ENCODE peak calls at places on chromosomes 6 and 20, in four cellular contexts. C is testis, N is cardiac muscle cell, U is breast epithelium. M is an unnamed sample. For H3K36me3 and H3K4me1, the result is how much of the 10 kb centered on the place peaks cover.

GRCh38 chr6:34239240-34239825 is 2.7 kb downstream of the HMGA1 start:
- DNase-seq in N (no peak), C (no peak), U (no peak), M (no peak)

GRCh38 chr6:32355018-32355417 is 16.7 kb downstream of the TSBP1 start:
- DNase-seq in N (no peak), C (no peak), U (no peak), M (no peak)

GRCh38 chr6:2579789-2580570 is 170.7 kb downstream of the MYLK4 start:
- DNase-seq in U (no peak), C (no peak), N (peak), M (no peak)

GRCh38 chr20:45041464-45042337 is 59.2 kb downstream of the KCNS1 start:
- DNase-seq in N (peak), U (no peak), C (no peak), M (no peak)

GRCh38 chr6:6131492-6132109 is 124.9 kb upstream of the NRN1 start:
- DNase-seq in N (no peak), U (no peak), C (peak), M (no peak)

GRCh38 chr6:10837009-10837691 is 1.2 kb downstream of the MAK start:
- DNase-seq in C (peak), N (peak), U (no peak), M (no peak)

GRCh38 chr6:166678426-166678825 is 51.4 kb upstream of the RPS6KA2 start:
- DNase-seq in C (no peak), N (peak), U (peak), M (no peak)

GRCh38 chr6:31896856-31897611 is 464 bp downstream of the EHMT2 start:
- DNase-seq in C (no peak), N (no peak), U (no peak), M (no peak)

GRCh38 chr6:31083742-31084354 is 28.5 kb downstream of the C6orf15 start:
- DNase-seq in N (peak), U (no peak), C (peak), M (peak)

GRCh38 chr6:152642578-152643375 is 5.6 kb upstream of the SYNE1 start:
- DNase-seq in N (peak), C (peak), U (no peak), M (peak)

GRCh38 chr20:51346686-51347485 is 195.6 kb downstream of the NFATC2 start:
- DNase-seq in N (no peak), U (no peak), C (no peak), M (no peak)

GRCh38 chr20:6665621-6666345 is 101.7 kb upstream of the BMP2 start:
- DNase-seq in C (no peak), N (no peak), U (no peak), M (no peak)

GRCh38 chr6:130163261-130163660 is 59.5 kb downstream of the SAMD3 start:
- DNase-seq in U (no peak), C (no peak), N (no peak), M (no peak)

GRCh38 chr6:107115695-107116327 is 496 bp upstream of the BEND3 start:
- DNase-seq in N (peak), U (no peak), C (peak), M (peak)

GRCh38 chr6:35036059-35036827 is 104.9 kb downstream of the TCP11 start:
- DNase-seq in N (no peak), C (no peak), U (no peak), M (no peak)

GRCh38 chr6:160421854-160422253 is 73.7 kb downstream of the SLC22A3 start:
- DNase-seq in C (peak), U (no peak), N (peak), M (no peak)

GRCh38 chr20:19647992-19648391 is 110.1 kb upstream of the RIN2 start:
- DNase-seq in C (no peak), N (no peak), U (no peak), M (no peak)

GRCh38 chr20:36548704-36549627 is 7.6 kb downstream of the MYL9 start:
- DNase-seq in U (no peak), N (no peak), C (no peak), M (no peak)

GRCh38 chr6:113359155-113360140 is 497.7 kb upstream of the MARCKS start:
- DNase-seq in U (no peak), N (peak), C (no peak), M (peak)

GRCh38 chr6:35503534-35503933 is 6.7 kb upstream of the TEAD3 start:
- DNase-seq in U (no peak), C (no peak), N (no peak), M (no peak)

GRCh38 chr20:1187605-1188171 is 2.9 kb upstream of the TMEM74B start:
- DNase-seq in N (peak), C (no peak), U (no peak), M (no peak)

DNA sequence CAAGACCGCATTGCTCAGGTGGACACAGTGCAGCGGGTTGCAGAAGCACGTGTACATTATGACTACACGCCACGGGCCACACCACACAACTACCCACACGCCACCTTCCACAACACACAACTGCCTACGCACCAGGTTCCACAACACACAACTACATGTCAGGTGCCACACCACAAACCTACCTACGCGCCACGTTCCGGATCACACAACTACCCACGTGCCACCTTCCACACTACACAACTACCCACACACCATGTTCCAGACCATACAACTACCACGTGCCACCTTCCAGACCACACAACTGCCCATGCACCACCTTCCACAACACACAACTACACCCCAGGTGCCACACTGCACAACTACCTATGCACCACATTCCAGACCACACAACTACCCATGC is 20.5 kb downstream of the THBS2 start:
- DNase-seq in U (no peak), N (no peak), C (no peak), M (no peak)
- H3K36me3 ChIP-seq in U (under half), N (under half), C (under half), M (under half)

DNA sequence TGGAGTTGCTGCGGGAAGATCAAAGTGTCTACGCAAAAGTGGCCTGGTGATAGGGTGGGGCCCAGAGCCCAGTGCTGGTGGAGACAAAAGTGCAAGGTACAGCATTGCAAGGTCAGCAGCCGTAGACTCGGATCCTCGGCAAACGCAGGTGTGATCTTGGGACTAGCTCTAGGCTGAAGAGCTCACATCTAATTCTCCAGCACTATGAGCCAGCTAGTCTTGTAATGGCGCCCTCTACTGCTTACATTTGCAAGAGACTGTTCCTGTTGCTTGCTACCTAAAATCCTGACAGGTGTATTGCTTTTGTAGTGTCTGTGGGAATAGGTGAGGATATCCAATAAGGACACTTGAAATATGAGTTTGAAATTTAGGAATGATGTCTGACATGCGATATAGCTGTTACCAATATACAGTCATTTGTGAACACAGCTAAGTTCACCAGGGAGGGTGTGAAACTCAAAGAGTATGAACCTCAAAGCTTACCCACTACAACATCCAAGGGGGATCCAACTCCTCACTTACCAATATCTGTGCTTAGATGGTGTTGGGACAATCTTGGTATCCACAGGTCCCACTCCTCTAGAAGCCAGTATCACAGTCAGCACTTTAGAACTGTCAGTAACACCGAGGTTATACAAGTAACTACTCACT is 58.4 kb downstream of the PDE7B start:
- DNase-seq in U (no peak), N (peak), C (peak), M (peak)
- H3K4me1 ChIP-seq in U (under half), N (under half), C (under half), M (under half)

DNA sequence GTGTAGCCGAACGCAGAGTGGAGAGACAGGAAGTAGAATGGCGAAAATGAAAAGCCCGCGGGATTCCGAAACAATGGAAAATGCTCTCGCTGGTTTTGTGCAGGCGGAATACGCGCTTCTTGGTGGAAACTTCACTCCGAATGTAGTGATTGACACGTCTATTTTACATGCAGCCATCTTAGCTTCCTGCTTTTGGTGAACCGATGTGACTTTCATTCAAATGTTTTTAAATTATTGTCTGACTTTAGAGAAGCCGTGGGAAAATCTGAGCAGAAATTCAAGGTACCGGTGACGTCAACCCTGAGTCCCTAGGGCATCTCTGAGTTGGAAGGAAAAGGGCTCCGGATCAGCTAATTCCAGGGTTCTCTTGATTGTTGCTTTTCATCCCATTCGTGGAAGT is 11.4 kb downstream of the GPX5 start:
- DNase-seq in U (no peak), N (peak), C (no peak), M (peak)
- H3K4me3 ChIP-seq in U (no peak), N (peak), C (peak), M (peak)

GRCh38 chr6:155259202-155259601 is 4.6 kb upstream of the CLDN20 start:
- DNase-seq in U (no peak), N (no peak), C (no peak), M (no peak)
- H3K36me3 ChIP-seq in U (under half), N (under half), C (under half), M (under half)

GRCh38 chr6:42125231-42125630 is 17.2 kb downstream of the C6orf132 start:
- DNase-seq in C (no peak), N (no peak), U (no peak), M (no peak)

GRCh38 chr6:42128460-42129359 is 13.7 kb downstream of the C6orf132 start:
- DNase-seq in U (no peak), C (no peak), N (no peak), M (no peak)

GRCh38 chr6:42124223-42124836 is 18.1 kb downstream of the C6orf132 start:
- DNase-seq in N (no peak), U (no peak), C (no peak), M (no peak)

GRCh38 chr6:42123379-42124103 is 18.9 kb downstream of the C6orf132 start:
- DNase-seq in N (no peak), U (no peak), C (no peak), M (no peak)

DNA sequence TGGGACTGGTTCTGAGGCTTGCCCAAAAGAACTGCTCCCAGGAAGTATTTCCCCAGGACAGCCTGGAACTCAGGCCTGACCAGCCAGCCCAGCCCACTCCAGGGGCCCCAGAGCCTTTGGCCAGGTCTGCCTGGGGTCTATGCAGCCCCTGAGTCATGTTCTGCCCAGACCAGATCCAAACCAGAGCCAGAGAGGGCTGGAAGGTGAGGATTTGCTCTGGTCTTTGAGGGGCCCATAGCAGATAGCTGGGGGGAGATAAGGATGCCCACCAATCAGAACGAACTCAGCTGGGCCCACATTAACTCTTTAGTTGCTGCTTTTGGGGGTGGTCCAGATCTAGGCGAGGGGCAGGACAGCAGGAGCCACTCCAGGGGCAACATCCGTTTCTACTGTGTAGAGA is 16.8 kb downstream of the C6orf132 start:
- DNase-seq in U (no peak), N (no peak), C (no peak), M (no peak)
- H3K4me1 ChIP-seq in U (under half), N (under half), C (under half), M (under half)

DNA sequence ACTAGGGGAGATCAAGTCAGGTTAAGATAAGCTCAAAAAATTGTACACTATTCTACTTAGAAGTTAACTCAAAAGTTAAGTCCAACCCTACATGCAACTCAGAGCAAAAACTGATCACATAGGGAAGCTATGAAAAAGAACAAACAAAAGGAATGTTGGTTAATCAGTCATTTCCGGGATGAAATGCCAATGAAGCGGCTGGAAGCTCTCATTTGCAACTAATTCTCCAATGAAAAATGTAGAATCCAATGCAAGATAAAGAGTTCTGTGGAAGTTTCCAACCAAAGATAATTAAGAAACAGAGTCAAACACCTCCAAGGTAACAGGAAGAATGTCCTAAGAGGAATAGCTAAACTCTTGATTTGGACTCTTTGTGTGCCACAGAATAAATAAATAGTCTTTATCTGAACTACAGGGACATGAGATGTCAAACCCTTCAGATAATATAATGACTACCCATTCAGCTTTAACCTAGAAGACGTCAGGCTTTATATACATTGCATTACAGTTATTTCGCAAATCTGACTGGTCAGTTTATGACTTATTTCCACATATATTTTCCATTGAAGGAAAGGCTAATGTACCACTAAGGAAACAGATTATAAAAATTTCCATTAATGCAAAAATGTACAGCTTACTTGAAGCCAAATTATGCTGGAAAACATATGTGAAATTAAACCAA is 48.0 kb upstream of the DST start:
- DNase-seq in N (peak), U (no peak), C (no peak), M (no peak)
- H3K4me3 ChIP-seq in N (no peak), U (peak), C (no peak), M (no peak)

GRCh38 chr6:28907394-28907793 is 16.4 kb downstream of the TRIM27 start:
- DNase-seq in U (no peak), N (peak), C (no peak), M (no peak)

GRCh38 chr6:28903686-28904085 is 20.1 kb downstream of the TRIM27 start:
- DNase-seq in U (no peak), C (no peak), N (no peak), M (no peak)

GRCh38 chr6:28900577-28901266 is 23.1 kb downstream of the TRIM27 start:
- DNase-seq in U (no peak), C (no peak), N (no peak), M (no peak)

GRCh38 chr6:28910901-28911680 is 12.7 kb downstream of the TRIM27 start:
- DNase-seq in N (no peak), U (peak), C (no peak), M (no peak)

DNA sequence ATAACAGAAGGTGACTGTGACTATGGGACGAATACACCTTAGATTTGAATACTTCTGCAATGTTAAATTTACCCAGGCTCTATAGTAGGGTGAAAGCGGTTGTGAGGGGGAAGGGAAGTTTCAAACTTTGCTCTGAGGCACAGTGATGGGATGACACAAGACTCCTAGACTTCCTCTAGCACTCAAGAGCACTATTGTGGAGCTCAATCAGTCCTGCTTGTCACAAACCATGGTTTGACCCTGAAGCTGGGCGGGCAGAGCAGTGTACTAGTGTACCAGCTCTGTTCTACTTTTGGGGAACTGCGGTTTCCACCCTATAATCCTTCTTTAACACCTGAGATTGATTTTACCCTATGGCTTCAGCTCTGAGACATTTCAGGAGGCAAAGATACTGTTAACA is 17.1 kb downstream of the TRIM27 start:
- DNase-seq in C (no peak), U (no peak), N (no peak), M (no peak)
- H3K36me3 ChIP-seq in C (under half), U (under half), N (half or more), M (half or more)